ENCODE peak calls at places on chromosomes 3 and 15, in six cellular contexts. S is esophagus muscularis mucosa, Z is A549, P is sigmoid colon, G is HCT116, O is adrenal gland. J is an unnamed sample. For H3K9me3, the result is how much of the 10 kb centered on the place peaks cover.

GRCh38 chr3:65024148-65024547 is 336.3 kb upstream of the ADAMTS9 start:
- DNase-seq in Z (no peak), G (no peak), P (no peak), S (no peak), O (no peak), J (no peak)

GRCh38 chr15:92391640-92392039 is 2.0 kb upstream of the ST8SIA2 start:
- DNase-seq in Z (peak), G (peak), S (no peak), P (no peak), O (no peak), J (peak)

GRCh38 chr3:9898467-9899229 is 4.0 kb upstream of the IL17RE start:
- DNase-seq in Z (no peak), P (no peak), G (no peak), S (no peak), O (no peak), J (no peak)

GRCh38 chr15:92076536-92076935 is 223.0 kb downstream of the SLCO3A1 start:
- DNase-seq in G (no peak), Z (no peak), O (no peak), S (no peak), P (no peak), J (no peak)

GRCh38 chr3:148723591-148723990 is 25.9 kb downstream of the AGTR1 start:
- DNase-seq in O (peak), P (no peak), Z (peak), G (no peak), S (no peak), J (no peak)

GRCh38 chr3:187935623-187936156 is 190.4 kb upstream of the BCL6 start:
- DNase-seq in Z (no peak), G (no peak), P (no peak), S (no peak), O (no peak), J (no peak)

GRCh38 chr3:31943041-31943440 is 38.0 kb downstream of the OSBPL10 start:
- DNase-seq in Z (no peak), S (no peak), P (no peak), G (no peak), O (no peak), J (no peak)

GRCh38 chr15:52350423-52350822 is 54.8 kb upstream of the MYO5C start:
- DNase-seq in Z (no peak), O (no peak), S (no peak), P (no peak), G (no peak), J (no peak)

GRCh38 chr3:87798567-87798947 is 260.2 kb downstream of the CGGBP1 start:
- DNase-seq in P (no peak), G (no peak), S (no peak), O (no peak), Z (no peak), J (no peak)

GRCh38 chr3:128573707-128574162 is 76.9 kb downstream of the RPN1 start:
- DNase-seq in G (no peak), Z (no peak), P (no peak), S (no peak), O (no peak), J (no peak)

GRCh38 chr15:48929611-48930170 is 34.0 kb downstream of the SHC4 start:
- DNase-seq in Z (no peak), S (no peak), O (no peak), G (no peak), P (no peak), J (no peak)

GRCh38 chr15:25060472-25060803 is 105.7 kb downstream of the SNRPN start:
- DNase-seq in P (no peak), O (peak), S (no peak), G (no peak), Z (no peak), J (no peak)
- H3K9me3 ChIP-seq in P (half or more), O (under half), S (half or more), G (half or more), Z (half or more), J (half or more)

GRCh38 chr15:71103102-71103676 is 12.1 kb upstream of the THSD4 start:
- DNase-seq in S (no peak), P (peak), G (peak), Z (no peak), O (no peak), J (peak)
- TF ChIP-seq CTCF in S (no peak), P (peak), G (peak), Z (peak), O (peak), J (peak)

DNA sequence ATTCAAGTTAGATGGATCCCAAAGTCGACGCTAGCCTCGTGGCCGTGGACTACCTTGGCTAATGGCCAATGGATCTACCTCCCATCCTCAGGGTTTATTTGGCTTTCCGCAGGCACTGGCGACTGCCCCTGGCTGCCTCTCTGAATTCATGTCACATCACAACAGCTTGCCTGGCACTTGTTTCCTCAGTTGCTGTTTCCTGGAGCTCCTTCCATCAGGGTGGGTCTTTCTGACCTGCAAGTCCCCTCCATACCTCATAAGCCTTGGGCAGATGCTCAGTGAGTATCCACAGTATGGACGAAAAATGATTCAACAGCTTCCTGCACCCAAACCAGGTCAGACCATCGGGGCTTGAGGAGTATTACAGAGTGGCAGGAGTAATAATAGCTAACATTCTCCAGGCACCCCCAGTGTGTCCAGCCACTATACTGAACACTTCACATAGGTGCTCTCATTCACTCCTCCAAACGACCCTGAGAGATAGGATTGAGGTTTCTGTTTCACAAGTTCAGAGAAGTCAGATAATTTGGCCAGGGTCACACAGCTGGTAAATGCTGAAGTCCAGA is 311.5 kb downstream of the TLE3 start:
- DNase-seq in Z (no peak), O (no peak), P (no peak), G (no peak), S (peak), J (no peak)
- H3K4me3 ChIP-seq in Z (no peak), O (no peak), P (no peak), G (no peak), S (no peak), J (no peak)

DNA sequence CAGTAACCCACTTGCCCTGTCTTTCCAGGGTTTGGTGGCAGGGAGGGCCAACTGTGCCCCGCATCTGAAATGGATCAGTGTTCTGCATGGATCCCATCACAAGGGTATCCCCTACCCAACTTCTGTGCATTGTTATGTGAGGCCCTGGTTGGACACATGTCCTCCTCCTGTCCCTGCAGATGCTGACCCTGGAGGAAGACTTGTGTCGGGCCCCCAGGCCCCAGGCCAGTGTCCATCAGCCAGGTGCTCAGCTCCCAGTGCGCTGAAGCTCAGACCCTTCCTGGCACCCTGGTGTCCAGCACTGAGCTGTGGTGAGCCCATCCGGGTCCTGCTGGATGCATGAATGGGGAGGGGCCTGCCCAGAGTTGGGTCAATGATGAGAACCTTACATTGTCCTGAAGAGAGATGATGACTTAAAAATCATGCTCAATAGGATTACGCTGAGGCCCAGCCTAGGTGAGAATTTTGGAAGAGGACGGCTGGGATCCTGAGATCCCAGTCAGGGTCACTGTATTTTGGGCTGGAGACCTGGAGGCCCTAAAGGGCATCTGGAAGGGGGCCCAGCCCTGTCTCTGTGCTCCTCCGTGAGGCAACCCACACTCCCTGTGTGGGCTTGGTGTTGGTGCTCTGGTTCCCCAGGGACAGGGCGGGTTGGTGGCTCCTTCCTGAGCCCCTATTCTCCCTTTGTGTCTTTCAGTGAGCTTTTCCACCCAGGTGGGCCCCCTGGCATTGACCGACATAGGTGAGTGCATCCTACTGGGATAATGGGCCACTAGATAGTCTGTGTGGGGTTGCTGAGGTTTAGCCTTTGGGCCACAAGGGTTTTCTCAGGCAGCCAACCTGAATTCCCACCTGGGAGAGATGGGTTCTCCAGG is 199.1 kb downstream of the UBE3A start:
- DNase-seq in S (no peak), P (peak), Z (no peak), G (no peak), O (no peak), J (no peak)
- H3K9me3 ChIP-seq in S (half or more), P (under half), Z (under half), G (under half), O (under half), J (under half)

DNA sequence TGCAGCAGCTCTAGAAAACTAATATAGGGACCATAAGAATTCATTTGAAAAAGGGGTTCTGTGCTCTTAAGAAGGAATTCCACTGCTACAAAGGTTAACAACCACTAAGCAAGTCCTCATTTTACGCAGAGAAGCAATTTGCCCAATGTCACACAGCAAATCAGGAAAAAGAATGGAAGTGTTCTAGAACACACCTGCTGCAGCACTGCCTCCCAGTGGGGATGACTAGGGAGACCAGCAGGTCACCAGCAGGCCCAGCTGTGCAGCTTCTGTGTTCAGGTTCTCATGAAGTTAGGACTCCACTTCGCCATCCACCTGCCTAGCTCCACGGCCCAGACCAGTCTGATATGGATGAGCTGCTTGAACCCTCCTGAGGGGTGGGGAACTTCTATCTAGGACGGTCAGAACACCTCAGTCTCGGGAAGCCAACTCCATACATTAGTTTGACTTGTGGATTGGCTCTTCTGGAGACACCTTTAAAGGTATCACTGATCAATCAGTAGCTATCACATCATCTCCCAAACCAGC is 18.6 kb downstream of the POMGNT2 start:
- DNase-seq in P (no peak), O (no peak), Z (no peak), S (no peak), G (no peak), J (no peak)
- TF ChIP-seq CTCF in P (no peak), O (no peak), Z (no peak), S (no peak), G (no peak), J (no peak)

GRCh38 chr3:126557415-126557745 is 1.4 kb downstream of the C3orf22 start:
- DNase-seq in Z (no peak), P (peak), G (no peak), S (peak), O (no peak), J (no peak)

GRCh38 chr3:126558336-126559071 is at the start of gene C3orf22:
- DNase-seq in G (no peak), P (peak), O (no peak), Z (no peak), S (peak), J (peak)

GRCh38 chr3:126556637-126557414 is 1.9 kb downstream of the C3orf22 start:
- DNase-seq in O (no peak), P (no peak), S (peak), Z (no peak), G (no peak), J (no peak)

GRCh38 chr3:126555795-126556636 is 2.7 kb downstream of the C3orf22 start:
- DNase-seq in G (no peak), Z (no peak), S (peak), P (peak), O (no peak), J (peak)

DNA sequence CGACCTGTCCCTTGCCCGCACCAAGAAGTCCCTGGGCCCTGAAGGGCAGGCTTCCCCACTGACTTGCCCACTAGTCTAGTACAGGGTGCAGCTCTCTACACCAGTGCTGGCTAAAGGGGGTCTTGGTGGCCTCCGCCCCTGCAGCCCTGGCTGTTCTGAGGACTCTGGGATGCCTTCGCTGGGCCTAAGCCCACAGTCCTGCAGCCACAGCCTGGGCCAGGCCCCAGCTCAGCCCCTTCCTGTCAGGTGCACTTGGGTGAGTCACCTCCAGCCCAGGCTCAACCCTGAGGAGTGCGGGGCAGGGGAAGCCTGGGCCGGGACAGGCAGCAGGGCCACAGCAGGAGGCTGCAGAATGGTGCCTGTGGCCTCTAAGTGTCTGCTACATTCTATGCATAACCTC is 971 bp downstream of the C3orf22 start:
- DNase-seq in P (no peak), O (no peak), G (no peak), S (peak), Z (no peak), J (no peak)
- H3K4me3 ChIP-seq in P (no peak), O (no peak), G (no peak), S (no peak), Z (no peak), J (no peak)

J was measured in Caco-2.